ENCODE peak calls at places on chromosomes 2 and 18, in ten cellular contexts. One of them, this sample, is unnamed.

GRCh38 chr2:68059769-68060525 is 2.9 kb downstream of the C1D start:
- DNase-seq in EL: peak
- DNase-seq in HepG2: no peak
- DNase-seq in kidney epithelial cell: no peak
- DNase-seq in activated CD8-positive, alpha-beta T cell treated with anti-CD3 and anti-CD28 coated beads, Interleukin-2, amount 10 ng/mL, durations not matched to agents 7 days and 5 days: no peak
- DNase-seq in GM04504: peak
- DNase-seq in iris pigment epithelial cell: peak
- DNase-seq in psoas muscle: no peak
- DNase-seq in lower leg skin: no peak
- DNase-seq in upper lobe of right lung: no peak
- DNase-seq in this sample: no peak

GRCh38 chr2:102636283-102636907 is 17.0 kb downstream of the SLC9A2 start:
- DNase-seq in upper lobe of right lung: no peak
- DNase-seq in iris pigment epithelial cell: no peak
- DNase-seq in GM04504: no peak
- DNase-seq in lower leg skin: no peak
- DNase-seq in kidney epithelial cell: no peak
- DNase-seq in activated CD8-positive, alpha-beta T cell treated with anti-CD3 and anti-CD28 coated beads, Interleukin-2, amount 10 ng/mL, durations not matched to agents 7 days and 5 days: no peak
- DNase-seq in psoas muscle: no peak
- DNase-seq in EL: no peak
- DNase-seq in HepG2: no peak
- DNase-seq in this sample: no peak

GRCh38 chr2:161344737-161345136 is 36.5 kb downstream of the PSMD14 start:
- DNase-seq in psoas muscle: no peak
- DNase-seq in GM04504: no peak
- DNase-seq in upper lobe of right lung: no peak
- DNase-seq in iris pigment epithelial cell: no peak
- DNase-seq in kidney epithelial cell: no peak
- DNase-seq in EL: no peak
- DNase-seq in activated CD8-positive, alpha-beta T cell treated with anti-CD3 and anti-CD28 coated beads, Interleukin-2, amount 10 ng/mL, durations not matched to agents 7 days and 5 days: no peak
- DNase-seq in HepG2: no peak
- DNase-seq in lower leg skin: no peak
- DNase-seq in this sample: no peak

GRCh38 chr2:215619022-215619958 is 183.4 kb upstream of the FN1 start:
- DNase-seq in kidney epithelial cell: peak
- DNase-seq in upper lobe of right lung: no peak
- DNase-seq in HepG2: peak
- DNase-seq in EL: peak
- DNase-seq in activated CD8-positive, alpha-beta T cell treated with anti-CD3 and anti-CD28 coated beads, Interleukin-2, amount 10 ng/mL, durations not matched to agents 7 days and 5 days: no peak
- DNase-seq in iris pigment epithelial cell: peak
- DNase-seq in GM04504: no peak
- DNase-seq in psoas muscle: no peak
- DNase-seq in lower leg skin: no peak
- DNase-seq in this sample: no peak

GRCh38 chr2:159211447-159212396 is 74.8 kb downstream of the WDSUB1 start:
- DNase-seq in HepG2: peak
- DNase-seq in kidney epithelial cell: no peak
- DNase-seq in upper lobe of right lung: no peak
- DNase-seq in psoas muscle: no peak
- DNase-seq in lower leg skin: no peak
- DNase-seq in GM04504: no peak
- DNase-seq in EL: no peak
- DNase-seq in activated CD8-positive, alpha-beta T cell treated with anti-CD3 and anti-CD28 coated beads, Interleukin-2, amount 10 ng/mL, durations not matched to agents 7 days and 5 days: no peak
- DNase-seq in iris pigment epithelial cell: peak
- DNase-seq in this sample: no peak

GRCh38 chr2:174336403-174337336 is 1.9 kb downstream of the SP9 start:
- DNase-seq in EL: peak
- DNase-seq in GM04504: peak
- DNase-seq in HepG2: peak
- DNase-seq in lower leg skin: no peak
- DNase-seq in activated CD8-positive, alpha-beta T cell treated with anti-CD3 and anti-CD28 coated beads, Interleukin-2, amount 10 ng/mL, durations not matched to agents 7 days and 5 days: no peak
- DNase-seq in iris pigment epithelial cell: no peak
- DNase-seq in kidney epithelial cell: no peak
- DNase-seq in psoas muscle: peak
- DNase-seq in upper lobe of right lung: peak
- DNase-seq in this sample: no peak

GRCh38 chr2:95346738-95347671 is 49.9 kb downstream of the KCNIP3 start:
- DNase-seq in activated CD8-positive, alpha-beta T cell treated with anti-CD3 and anti-CD28 coated beads, Interleukin-2, amount 10 ng/mL, durations not matched to agents 7 days and 5 days: no peak
- DNase-seq in lower leg skin: no peak
- DNase-seq in GM04504: no peak
- DNase-seq in upper lobe of right lung: peak
- DNase-seq in iris pigment epithelial cell: peak
- DNase-seq in kidney epithelial cell: no peak
- DNase-seq in psoas muscle: peak
- DNase-seq in EL: peak
- DNase-seq in HepG2: no peak
- DNase-seq in this sample: no peak

GRCh38 chr18:40911582-40912254 is 1043.3 kb upstream of the PIK3C3 start:
- DNase-seq in lower leg skin: no peak
- DNase-seq in psoas muscle: no peak
- DNase-seq in kidney epithelial cell: no peak
- DNase-seq in iris pigment epithelial cell: peak
- DNase-seq in GM04504: no peak
- DNase-seq in HepG2: no peak
- DNase-seq in activated CD8-positive, alpha-beta T cell treated with anti-CD3 and anti-CD28 coated beads, Interleukin-2, amount 10 ng/mL, durations not matched to agents 7 days and 5 days: no peak
- DNase-seq in EL: no peak
- DNase-seq in upper lobe of right lung: no peak
- DNase-seq in this sample: peak

GRCh38 chr2:105926960-105927678 is 182.4 kb downstream of the NCK2 start:
- DNase-seq in kidney epithelial cell: no peak
- DNase-seq in activated CD8-positive, alpha-beta T cell treated with anti-CD3 and anti-CD28 coated beads, Interleukin-2, amount 10 ng/mL, durations not matched to agents 7 days and 5 days: peak
- DNase-seq in upper lobe of right lung: no peak
- DNase-seq in lower leg skin: no peak
- DNase-seq in EL: no peak
- DNase-seq in psoas muscle: no peak
- DNase-seq in GM04504: no peak
- DNase-seq in iris pigment epithelial cell: no peak
- DNase-seq in HepG2: peak
- DNase-seq in this sample: no peak

GRCh38 chr18:76445275-76445674 is 49.8 kb downstream of the ZNF516 start:
- DNase-seq in psoas muscle: no peak
- DNase-seq in lower leg skin: no peak
- DNase-seq in HepG2: no peak
- DNase-seq in EL: peak
- DNase-seq in iris pigment epithelial cell: peak
- DNase-seq in activated CD8-positive, alpha-beta T cell treated with anti-CD3 and anti-CD28 coated beads, Interleukin-2, amount 10 ng/mL, durations not matched to agents 7 days and 5 days: no peak
- DNase-seq in kidney epithelial cell: peak
- DNase-seq in GM04504: peak
- DNase-seq in upper lobe of right lung: no peak
- DNase-seq in this sample: peak

GRCh38 chr2:145692971-145693478 is 1173.1 kb upstream of the ZEB2 start:
- DNase-seq in HepG2: peak
- DNase-seq in EL: peak
- DNase-seq in iris pigment epithelial cell: peak
- DNase-seq in lower leg skin: no peak
- DNase-seq in psoas muscle: no peak
- DNase-seq in GM04504: peak
- DNase-seq in kidney epithelial cell: peak
- DNase-seq in upper lobe of right lung: no peak
- DNase-seq in activated CD8-positive, alpha-beta T cell treated with anti-CD3 and anti-CD28 coated beads, Interleukin-2, amount 10 ng/mL, durations not matched to agents 7 days and 5 days: no peak
- DNase-seq in this sample: peak

GRCh38 chr18:37546023-37546537 is 19.5 kb downstream of the CELF4 start:
- DNase-seq in lower leg skin: no peak
- DNase-seq in upper lobe of right lung: peak
- DNase-seq in iris pigment epithelial cell: no peak
- DNase-seq in EL: no peak
- DNase-seq in GM04504: no peak
- DNase-seq in HepG2: no peak
- DNase-seq in kidney epithelial cell: no peak
- DNase-seq in psoas muscle: no peak
- DNase-seq in activated CD8-positive, alpha-beta T cell treated with anti-CD3 and anti-CD28 coated beads, Interleukin-2, amount 10 ng/mL, durations not matched to agents 7 days and 5 days: no peak
- DNase-seq in this sample: no peak

GRCh38 chr2:189751080-189751658 is 11.4 kb downstream of the OSGEPL1 start:
- DNase-seq in psoas muscle: no peak
- DNase-seq in HepG2: peak
- DNase-seq in EL: peak
- DNase-seq in lower leg skin: no peak
- DNase-seq in activated CD8-positive, alpha-beta T cell treated with anti-CD3 and anti-CD28 coated beads, Interleukin-2, amount 10 ng/mL, durations not matched to agents 7 days and 5 days: peak
- DNase-seq in GM04504: no peak
- DNase-seq in upper lobe of right lung: no peak
- DNase-seq in iris pigment epithelial cell: peak
- DNase-seq in kidney epithelial cell: no peak
- DNase-seq in this sample: peak

GRCh38 chr2:65062843-65063242 is 6.6 kb downstream of the CEP68 start:
- DNase-seq in lower leg skin: no peak
- DNase-seq in kidney epithelial cell: no peak
- DNase-seq in psoas muscle: peak
- DNase-seq in iris pigment epithelial cell: no peak
- DNase-seq in HepG2: no peak
- DNase-seq in activated CD8-positive, alpha-beta T cell treated with anti-CD3 and anti-CD28 coated beads, Interleukin-2, amount 10 ng/mL, durations not matched to agents 7 days and 5 days: no peak
- DNase-seq in EL: no peak
- DNase-seq in GM04504: no peak
- DNase-seq in upper lobe of right lung: no peak
- DNase-seq in this sample: no peak

GRCh38 chr2:209147981-209148380 is 275.9 kb upstream of the MAP2 start:
- DNase-seq in EL: no peak
- DNase-seq in psoas muscle: no peak
- DNase-seq in HepG2: no peak
- DNase-seq in iris pigment epithelial cell: no peak
- DNase-seq in kidney epithelial cell: no peak
- DNase-seq in lower leg skin: no peak
- DNase-seq in GM04504: no peak
- DNase-seq in upper lobe of right lung: no peak
- DNase-seq in activated CD8-positive, alpha-beta T cell treated with anti-CD3 and anti-CD28 coated beads, Interleukin-2, amount 10 ng/mL, durations not matched to agents 7 days and 5 days: no peak
- DNase-seq in this sample: no peak

GRCh38 chr18:10195529-10195928 is 258.9 kb upstream of the APCDD1 start:
- DNase-seq in kidney epithelial cell: no peak
- DNase-seq in EL: no peak
- DNase-seq in lower leg skin: no peak
- DNase-seq in HepG2: no peak
- DNase-seq in activated CD8-positive, alpha-beta T cell treated with anti-CD3 and anti-CD28 coated beads, Interleukin-2, amount 10 ng/mL, durations not matched to agents 7 days and 5 days: no peak
- DNase-seq in psoas muscle: no peak
- DNase-seq in upper lobe of right lung: no peak
- DNase-seq in iris pigment epithelial cell: no peak
- DNase-seq in GM04504: no peak
- DNase-seq in this sample: no peak

GRCh38 chr2:120772261-120772660 is 36.6 kb downstream of the GLI2 start:
- DNase-seq in iris pigment epithelial cell: peak
- DNase-seq in activated CD8-positive, alpha-beta T cell treated with anti-CD3 and anti-CD28 coated beads, Interleukin-2, amount 10 ng/mL, durations not matched to agents 7 days and 5 days: no peak
- DNase-seq in psoas muscle: peak
- DNase-seq in EL: peak
- DNase-seq in GM04504: no peak
- DNase-seq in lower leg skin: no peak
- DNase-seq in upper lobe of right lung: no peak
- DNase-seq in HepG2: no peak
- DNase-seq in kidney epithelial cell: no peak
- DNase-seq in this sample: no peak

GRCh38 chr2:110106642-110107041 is 9.0 kb downstream of the MALL start:
- DNase-seq in HepG2: no peak
- DNase-seq in kidney epithelial cell: no peak
- DNase-seq in psoas muscle: no peak
- DNase-seq in EL: no peak
- DNase-seq in GM04504: no peak
- DNase-seq in iris pigment epithelial cell: peak
- DNase-seq in lower leg skin: no peak
- DNase-seq in activated CD8-positive, alpha-beta T cell treated with anti-CD3 and anti-CD28 coated beads, Interleukin-2, amount 10 ng/mL, durations not matched to agents 7 days and 5 days: no peak
- DNase-seq in upper lobe of right lung: no peak
- DNase-seq in this sample: no peak

GRCh38 chr2:10340593-10340975 is 37.9 kb downstream of the HPCAL1 start:
- DNase-seq in kidney epithelial cell: no peak
- DNase-seq in psoas muscle: no peak
- DNase-seq in iris pigment epithelial cell: no peak
- DNase-seq in HepG2: no peak
- DNase-seq in activated CD8-positive, alpha-beta T cell treated with anti-CD3 and anti-CD28 coated beads, Interleukin-2, amount 10 ng/mL, durations not matched to agents 7 days and 5 days: no peak
- DNase-seq in upper lobe of right lung: no peak
- DNase-seq in lower leg skin: no peak
- DNase-seq in EL: no peak
- DNase-seq in GM04504: no peak
- DNase-seq in this sample: no peak

GRCh38 chr2:145820651-145821050 is 1300.7 kb upstream of the ZEB2 start:
- DNase-seq in lower leg skin: no peak
- DNase-seq in EL: no peak
- DNase-seq in iris pigment epithelial cell: no peak
- DNase-seq in upper lobe of right lung: no peak
- DNase-seq in activated CD8-positive, alpha-beta T cell treated with anti-CD3 and anti-CD28 coated beads, Interleukin-2, amount 10 ng/mL, durations not matched to agents 7 days and 5 days: no peak
- DNase-seq in GM04504: no peak
- DNase-seq in HepG2: no peak
- DNase-seq in kidney epithelial cell: no peak
- DNase-seq in psoas muscle: no peak
- DNase-seq in this sample: no peak

GRCh38 chr2:21007129-21008013 is 36.5 kb downstream of the APOB start:
- DNase-seq in activated CD8-positive, alpha-beta T cell treated with anti-CD3 and anti-CD28 coated beads, Interleukin-2, amount 10 ng/mL, durations not matched to agents 7 days and 5 days: no peak
- DNase-seq in kidney epithelial cell: no peak
- DNase-seq in upper lobe of right lung: no peak
- DNase-seq in psoas muscle: no peak
- DNase-seq in lower leg skin: no peak
- DNase-seq in HepG2: no peak
- DNase-seq in GM04504: no peak
- DNase-seq in iris pigment epithelial cell: no peak
- DNase-seq in EL: no peak
- DNase-seq in this sample: no peak

GRCh38 chr2:76080154-76080553 is 369.4 kb upstream of the GCFC2 start:
- DNase-seq in activated CD8-positive, alpha-beta T cell treated with anti-CD3 and anti-CD28 coated beads, Interleukin-2, amount 10 ng/mL, durations not matched to agents 7 days and 5 days: no peak
- DNase-seq in EL: no peak
- DNase-seq in HepG2: peak
- DNase-seq in psoas muscle: no peak
- DNase-seq in GM04504: no peak
- DNase-seq in upper lobe of right lung: no peak
- DNase-seq in lower leg skin: no peak
- DNase-seq in iris pigment epithelial cell: no peak
- DNase-seq in kidney epithelial cell: no peak
- DNase-seq in this sample: no peak

GRCh38 chr2:206873426-206873825 is 65.9 kb upstream of the CPO start:
- DNase-seq in kidney epithelial cell: no peak
- DNase-seq in GM04504: no peak
- DNase-seq in lower leg skin: no peak
- DNase-seq in upper lobe of right lung: no peak
- DNase-seq in EL: no peak
- DNase-seq in iris pigment epithelial cell: no peak
- DNase-seq in activated CD8-positive, alpha-beta T cell treated with anti-CD3 and anti-CD28 coated beads, Interleukin-2, amount 10 ng/mL, durations not matched to agents 7 days and 5 days: no peak
- DNase-seq in psoas muscle: no peak
- DNase-seq in HepG2: no peak
- DNase-seq in this sample: no peak

GRCh38 chr2:136008205-136008865 is 22.9 kb upstream of the DARS1 start:
- DNase-seq in lower leg skin: peak
- DNase-seq in psoas muscle: peak
- DNase-seq in EL: no peak
- DNase-seq in iris pigment epithelial cell: no peak
- DNase-seq in HepG2: no peak
- DNase-seq in activated CD8-positive, alpha-beta T cell treated with anti-CD3 and anti-CD28 coated beads, Interleukin-2, amount 10 ng/mL, durations not matched to agents 7 days and 5 days: peak
- DNase-seq in upper lobe of right lung: peak
- DNase-seq in GM04504: no peak
- DNase-seq in kidney epithelial cell: no peak
- DNase-seq in this sample: no peak

GRCh38 chr2:154709215-154709614 is 10.7 kb downstream of the KCNJ3 start:
- DNase-seq in lower leg skin: no peak
- DNase-seq in psoas muscle: no peak
- DNase-seq in upper lobe of right lung: no peak
- DNase-seq in HepG2: no peak
- DNase-seq in iris pigment epithelial cell: no peak
- DNase-seq in kidney epithelial cell: no peak
- DNase-seq in activated CD8-positive, alpha-beta T cell treated with anti-CD3 and anti-CD28 coated beads, Interleukin-2, amount 10 ng/mL, durations not matched to agents 7 days and 5 days: no peak
- DNase-seq in GM04504: no peak
- DNase-seq in EL: no peak
- DNase-seq in this sample: no peak

GRCh38 chr2:234102112-234102511 is 51.6 kb downstream of the SPP2 start:
- DNase-seq in GM04504: no peak
- DNase-seq in EL: no peak
- DNase-seq in psoas muscle: no peak
- DNase-seq in lower leg skin: no peak
- DNase-seq in iris pigment epithelial cell: no peak
- DNase-seq in HepG2: peak
- DNase-seq in activated CD8-positive, alpha-beta T cell treated with anti-CD3 and anti-CD28 coated beads, Interleukin-2, amount 10 ng/mL, durations not matched to agents 7 days and 5 days: peak
- DNase-seq in upper lobe of right lung: no peak
- DNase-seq in kidney epithelial cell: no peak
- DNase-seq in this sample: no peak

GRCh38 chr2:45119038-45119437 is 109.8 kb upstream of the SIX2 start:
- DNase-seq in lower leg skin: no peak
- DNase-seq in GM04504: no peak
- DNase-seq in HepG2: peak
- DNase-seq in kidney epithelial cell: peak
- DNase-seq in activated CD8-positive, alpha-beta T cell treated with anti-CD3 and anti-CD28 coated beads, Interleukin-2, amount 10 ng/mL, durations not matched to agents 7 days and 5 days: no peak
- DNase-seq in iris pigment epithelial cell: peak
- DNase-seq in EL: peak
- DNase-seq in psoas muscle: no peak
- DNase-seq in upper lobe of right lung: no peak
- DNase-seq in this sample: peak

GRCh38 chr2:108414256-108414876 is 34.6 kb upstream of the GCC2 start:
- DNase-seq in kidney epithelial cell: no peak
- DNase-seq in iris pigment epithelial cell: peak
- DNase-seq in HepG2: peak
- DNase-seq in activated CD8-positive, alpha-beta T cell treated with anti-CD3 and anti-CD28 coated beads, Interleukin-2, amount 10 ng/mL, durations not matched to agents 7 days and 5 days: no peak
- DNase-seq in psoas muscle: no peak
- DNase-seq in EL: no peak
- DNase-seq in GM04504: no peak
- DNase-seq in lower leg skin: no peak
- DNase-seq in upper lobe of right lung: no peak
- DNase-seq in this sample: no peak

This sample was measured in HS-5.